ENCODE peak calls at places on chromosomes 4 and X, in five cellular contexts. U is pancreas; O is transverse colon; R is psoas muscle; F is naive thymus-derived CD4-positive, alpha-beta T cell. S is an unnamed sample.

GRCh38 chr4:35559559-35560365 is 684.6 kb downstream of the ARAP2 start:
- DNase-seq in O (no peak), U (no peak), R (no peak), F (no peak), S (peak)

GRCh38 chr4:22019676-22020075 is 71.1 kb upstream of the KCNIP4 start:
- DNase-seq in O (no peak), U (no peak), R (no peak), F (no peak), S (no peak)

GRCh38 chr4:64584981-64585557 is 175.8 kb upstream of the TECRL start:
- DNase-seq in F (peak), U (no peak), O (no peak), R (no peak), S (no peak)

GRCh38 chr4:155954939-155955338 is 1.3 kb upstream of the CTSO start:
- DNase-seq in O (no peak), U (no peak), F (no peak), R (no peak), S (no peak)

GRCh38 chrX:31070057-31070468 is 1.8 kb downstream of the FTHL17 start:
- DNase-seq in O (no peak), F (no peak), U (no peak), R (no peak), S (no peak)

GRCh38 chr4:21692211-21692610 is 256.4 kb downstream of the KCNIP4 start:
- DNase-seq in O (no peak), R (no peak), F (no peak), U (no peak), S (no peak)

GRCh38 chr4:149176019-149176418 is 639.6 kb downstream of the IQCM start:
- DNase-seq in U (no peak), R (no peak), O (peak), F (no peak), S (no peak)

GRCh38 chrX:116417214-116417613 is 19.2 kb upstream of the SLC6A14 start:
- DNase-seq in F (no peak), O (no peak), U (no peak), R (no peak), S (no peak)

GRCh38 chr4:14636563-14636962 is 365.7 kb upstream of the CPEB2 start:
- DNase-seq in R (no peak), U (no peak), F (no peak), O (no peak), S (no peak)

GRCh38 chrX:97524997-97525396 is 641.3 kb downstream of the RPA4 start:
- DNase-seq in O (no peak), U (no peak), F (no peak), R (no peak), S (no peak)

GRCh38 chr4:10180927-10181744 is 64.5 kb upstream of the WDR1 start:
- DNase-seq in O (no peak), R (no peak), U (no peak), F (peak), S (no peak)

GRCh38 chr4:87734936-87735335 is 64.4 kb upstream of the IBSP start:
- DNase-seq in O (no peak), U (no peak), R (no peak), F (no peak), S (no peak)

GRCh38 chr4:2366252-2367192 is 51.9 kb downstream of the ZFYVE28 start:
- DNase-seq in O (no peak), U (no peak), F (no peak), R (no peak), S (peak)

GRCh38 chr4:24266951-24267577 is 317.3 kb downstream of the DHX15 start:
- DNase-seq in U (no peak), R (no peak), O (no peak), F (no peak), S (no peak)

GRCh38 chr4:14269824-14270223 is 642.3 kb upstream of the BOD1L1 start:
- DNase-seq in U (no peak), F (no peak), R (no peak), O (peak), S (no peak)

GRCh38 chrX:125651426-125651825 is 331.8 kb downstream of the TEX13C start:
- DNase-seq in F (no peak), R (no peak), U (no peak), O (no peak), S (no peak)

GRCh38 chrX:19630776-19631707 is 115.7 kb upstream of the MAP3K15 start:
- DNase-seq in R (no peak), F (no peak), U (no peak), O (no peak), S (no peak)
- H3K27ac ChIP-seq in R (no peak), F (no peak), U (no peak), O (no peak), S (no peak)

DNA sequence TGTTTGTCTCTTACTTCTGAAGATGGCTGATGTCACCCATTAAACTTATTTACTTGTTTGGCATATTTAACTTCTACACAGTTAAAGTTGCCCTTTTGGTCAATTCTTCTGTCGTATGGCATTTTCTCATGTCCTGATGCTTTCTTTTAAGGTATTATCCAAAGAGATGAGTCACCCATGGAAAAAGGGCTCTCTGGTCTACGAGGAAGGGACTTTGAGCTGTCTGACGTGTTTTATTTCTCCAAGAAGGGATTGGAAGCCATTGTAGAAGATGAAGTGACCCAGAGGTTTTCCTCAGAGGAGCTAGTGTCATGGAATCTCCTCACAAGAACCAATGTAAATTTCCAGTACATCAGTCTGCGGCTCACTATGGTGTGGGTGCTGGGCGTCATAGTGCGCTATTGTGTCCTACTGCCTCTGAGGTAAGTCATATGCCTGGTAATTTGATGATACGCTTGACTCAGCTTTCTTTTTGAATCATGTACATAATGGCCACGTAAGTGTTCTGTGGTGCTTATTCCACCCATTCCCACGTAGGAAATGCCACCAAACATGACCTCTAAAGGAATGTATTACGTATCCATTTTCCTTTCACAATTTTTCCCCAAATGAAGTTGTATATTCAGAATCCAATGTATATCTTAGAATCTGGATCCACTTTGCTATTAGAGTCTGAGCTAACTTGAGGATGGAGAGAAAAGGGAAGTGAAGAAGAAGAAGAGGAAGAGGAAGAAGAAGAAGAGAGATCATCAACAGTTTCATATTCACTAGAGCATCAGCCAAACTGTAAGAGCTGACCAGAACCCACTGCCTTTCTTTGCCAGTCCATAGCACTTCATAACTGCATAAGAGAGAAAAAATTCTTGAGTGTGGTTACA is 45.7 kb downstream of the GPAT3 start:
- DNase-seq in O (no peak), U (no peak), F (no peak), R (no peak), S (no peak)
- H3K27ac ChIP-seq in O (peak), U (no peak), F (no peak), R (peak), S (no peak)

DNA sequence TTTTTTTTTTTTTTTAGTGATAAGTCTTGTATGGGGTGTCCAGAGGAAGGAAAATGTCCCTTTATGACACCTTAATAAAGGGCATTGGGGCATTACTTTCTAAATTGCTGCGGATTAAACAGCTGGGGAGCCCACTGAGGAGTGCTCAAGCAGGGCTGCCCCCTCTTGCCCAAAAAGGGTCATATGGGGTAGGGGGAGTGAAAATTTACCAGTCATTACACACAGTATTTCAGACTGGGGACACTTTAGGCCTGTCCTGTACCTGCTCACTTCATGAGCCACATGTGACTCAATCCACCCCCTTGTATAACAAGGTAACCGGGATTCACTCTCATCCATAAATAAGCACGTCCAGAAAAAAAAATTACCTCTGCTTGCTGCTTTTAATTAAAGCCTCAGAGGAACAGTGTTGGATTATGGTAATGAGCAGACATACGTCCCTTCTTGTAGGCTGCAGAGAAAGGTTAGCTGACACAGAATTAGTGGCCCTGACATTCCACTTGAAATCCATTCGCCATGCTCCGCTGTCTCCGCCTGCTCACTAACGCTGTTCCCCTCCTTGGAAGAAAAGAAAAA is 1.8 kb downstream of the PRDM8 start:
- DNase-seq in R (no peak), O (no peak), F (no peak), U (no peak), S (no peak)
- H3K27ac ChIP-seq in R (no peak), O (no peak), F (no peak), U (no peak), S (no peak)

GRCh38 chr4:101211146-101211553 is 136.2 kb downstream of the PPP3CA start:
- DNase-seq in O (no peak), F (no peak), U (no peak), R (no peak), S (no peak)
- H3K27ac ChIP-seq in O (no peak), F (no peak), U (no peak), R (no peak), S (no peak)

DNA sequence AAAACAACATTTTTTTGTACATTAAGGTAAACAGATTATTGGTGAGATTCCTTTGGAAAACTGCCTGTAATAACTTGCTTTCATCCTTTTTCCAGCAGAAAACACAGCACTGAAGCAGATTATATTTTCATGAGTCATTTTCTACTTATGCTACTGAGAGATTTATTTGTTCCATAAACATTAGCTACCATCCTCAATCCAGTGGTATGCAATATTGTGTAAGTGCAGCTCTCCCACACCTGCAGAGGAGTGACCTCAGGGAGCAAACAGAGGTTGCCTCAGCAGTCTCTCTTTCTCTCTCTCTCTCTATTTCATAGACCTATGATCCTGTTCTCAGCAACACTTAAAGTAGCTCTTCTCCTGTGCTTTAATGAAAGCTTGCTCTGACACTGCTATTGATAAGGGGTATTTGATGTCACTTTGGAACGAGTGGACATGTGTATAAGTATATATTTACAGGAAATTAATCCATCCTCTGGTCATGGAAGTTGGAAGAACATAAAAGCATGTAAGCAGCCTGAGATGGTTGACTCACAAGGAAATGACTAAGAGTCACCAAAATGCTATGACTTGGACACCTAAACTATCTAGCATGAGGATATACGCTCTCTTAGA is 163.7 kb upstream of the SPANXC start:
- DNase-seq in R (no peak), O (no peak), U (no peak), F (no peak), S (no peak)
- H3K27ac ChIP-seq in R (no peak), O (no peak), U (no peak), F (no peak), S (no peak)

DNA sequence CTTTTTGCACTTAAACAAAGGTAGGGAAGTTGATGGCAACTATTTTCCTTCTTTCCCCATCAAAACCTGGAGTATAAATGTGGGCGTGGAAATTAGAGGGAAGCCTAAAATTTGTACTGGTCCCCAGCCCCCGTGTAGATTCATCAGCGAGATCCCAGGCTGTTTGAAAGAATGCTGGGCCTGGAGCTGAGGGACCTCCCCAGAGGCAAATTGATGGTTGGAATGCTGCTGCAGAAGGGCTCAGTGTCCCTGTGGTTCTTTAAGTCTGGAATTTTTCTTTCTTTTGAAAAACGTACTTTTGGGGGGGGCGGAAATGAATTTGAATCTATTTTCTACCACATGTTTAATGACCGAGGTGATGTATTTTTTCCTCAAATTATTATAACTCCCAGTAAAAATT is 197.2 kb downstream of the CBR4 start:
- DNase-seq in U (no peak), F (no peak), R (no peak), O (no peak), S (no peak)
- H3K27ac ChIP-seq in U (no peak), F (no peak), R (peak), O (peak), S (peak)

DNA sequence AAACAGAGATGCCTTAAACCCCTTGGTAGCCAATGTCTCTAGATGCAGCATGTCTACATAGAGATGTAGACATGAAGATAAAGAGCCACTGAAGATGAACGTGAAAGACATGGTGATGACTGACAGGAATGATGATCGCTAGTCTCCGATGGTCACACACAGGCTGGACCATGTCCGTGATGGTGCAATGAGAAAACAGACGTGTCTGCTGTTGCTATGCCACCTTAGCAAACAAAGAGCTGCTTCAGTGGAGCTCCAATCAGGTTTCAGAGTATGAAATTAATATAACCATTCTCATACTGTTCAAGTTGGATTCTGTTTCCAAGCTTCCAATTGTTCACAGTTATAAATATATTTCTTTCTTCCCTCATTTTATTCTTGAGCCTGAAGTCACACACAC is 256.5 kb downstream of the CAMK2D start:
- DNase-seq in U (no peak), R (no peak), O (no peak), F (no peak), S (no peak)
- H3K27ac ChIP-seq in U (no peak), R (no peak), O (no peak), F (no peak), S (no peak)

GRCh38 chrX:15696516-15696915 is 31.9 kb upstream of the CLTRN start:
- DNase-seq in F (no peak), O (no peak), R (no peak), U (no peak), S (no peak)

DNA sequence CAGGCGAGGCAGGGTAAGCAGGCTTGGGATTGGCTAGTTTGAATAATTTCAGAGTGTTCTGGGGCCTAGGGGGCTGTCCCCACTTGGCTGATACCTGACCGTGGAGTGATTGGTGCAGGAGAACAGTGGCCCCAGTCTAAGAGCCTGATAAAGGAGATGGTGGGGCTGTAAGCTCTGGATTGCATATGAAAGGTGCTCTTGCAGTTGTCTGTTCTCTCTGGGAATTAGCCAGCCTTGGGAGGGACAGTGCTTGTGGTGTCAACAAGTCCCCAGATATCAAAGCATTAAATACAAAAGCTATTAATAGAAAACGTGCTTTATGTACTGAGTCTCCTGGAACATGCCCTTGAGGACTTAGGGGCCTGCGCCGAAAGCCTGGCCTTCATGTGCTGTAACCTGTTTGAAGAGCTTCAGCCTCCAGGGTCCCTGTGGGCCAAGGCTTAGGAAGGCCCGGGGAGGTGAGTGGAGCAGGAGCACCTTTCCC is 30.4 kb upstream of the CLTRN start:
- DNase-seq in O (no peak), F (no peak), U (no peak), R (no peak), S (no peak)
- H3K27ac ChIP-seq in O (no peak), F (no peak), U (no peak), R (peak), S (no peak)

DNA sequence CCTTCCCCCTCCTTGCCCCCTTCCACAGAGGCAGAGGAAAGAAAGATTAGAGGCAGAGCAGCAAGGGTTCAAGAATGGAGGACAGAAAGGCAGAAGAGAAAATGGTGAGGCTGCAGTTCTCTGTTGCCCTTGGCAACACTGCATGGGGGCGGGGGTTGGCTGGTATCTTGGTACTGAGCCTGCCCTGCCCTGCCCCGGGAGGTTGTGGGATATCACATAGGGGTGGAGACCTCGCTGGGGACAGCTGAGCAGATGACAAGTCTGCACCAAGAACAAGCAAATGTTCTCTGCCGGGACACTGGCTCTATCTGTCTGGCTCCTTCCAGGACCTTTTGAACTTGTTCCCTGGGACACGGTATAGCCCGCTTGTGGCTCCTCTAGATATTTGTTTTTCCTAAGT is 39.8 kb downstream of the NHS start:
- DNase-seq in O (peak), U (no peak), R (peak), F (no peak), S (peak)
- H3K27ac ChIP-seq in O (no peak), U (no peak), R (no peak), F (no peak), S (no peak)

GRCh38 chr4:68906238-68907137 is 45.1 kb downstream of the UGT2A3 start:
- DNase-seq in U (peak), F (no peak), O (no peak), R (no peak), S (no peak)
- H3K27ac ChIP-seq in U (peak), F (no peak), O (peak), R (no peak), S (no peak)